ENCODE peak calls at places on chromosomes 2 and 18, in nine cellular contexts. G is bronchial epithelial cell, M is NCI-H1694, Y is NCI-H1048, L is T-helper 9 cell, U is amniotic stem cell, E is suprapubic skin, Z is cardiac fibroblast, N is sigmoid colon. X is an unnamed sample.

GRCh38 chr2:113233593-113234550 is 44.8 kb downstream of the PAX8 start:
- DNase-seq in G (peak), M (no peak), Y (no peak), L (no peak), U (no peak), E (no peak), Z (no peak), N (no peak), X (no peak)

GRCh38 chr2:18566145-18566544 is 5.7 kb upstream of the RDH14 start:
- DNase-seq in G (no peak), M (no peak), Y (no peak), L (no peak), U (no peak), E (no peak), Z (peak), N (no peak), X (no peak)

GRCh38 chr2:133975135-133975534 is 278.7 kb upstream of the MGAT5 start:
- DNase-seq in G (no peak), M (no peak), Y (no peak), L (no peak), U (no peak), E (no peak), Z (no peak), N (no peak), X (no peak)

GRCh38 chr2:95062247-95062646 is 36.7 kb downstream of the MAL start:
- DNase-seq in G (no peak), M (no peak), Y (no peak), L (no peak), U (no peak), E (no peak), Z (no peak), N (peak), X (no peak)

GRCh38 chr2:133026536-133027177 is 356.7 kb upstream of the LYPD1 start:
- DNase-seq in G (peak), M (no peak), Y (no peak), L (no peak), U (no peak), E (no peak), Z (no peak), N (no peak), X (no peak)

GRCh38 chr2:147879846-147880245 is 35.0 kb downstream of the ACVR2A start:
- DNase-seq in G (no peak), M (no peak), Y (no peak), L (no peak), U (no peak), E (no peak), Z (no peak), N (no peak), X (no peak)

GRCh38 chr2:88170472-88170892 is 336 bp downstream of the THNSL2 start:
- DNase-seq in G (no peak), M (no peak), Y (no peak), L (no peak), U (no peak), E (no peak), Z (no peak), N (peak), X (no peak)

GRCh38 chr2:232335859-232336215 is 42.7 kb upstream of the ALPP start:
- DNase-seq in G (no peak), M (no peak), Y (no peak), L (no peak), U (no peak), E (no peak), Z (no peak), N (peak), X (no peak)

GRCh38 chr2:119119076-119119710 is 39.4 kb downstream of the C1QL2 start:
- DNase-seq in G (no peak), M (no peak), Y (no peak), L (no peak), U (no peak), E (no peak), Z (no peak), N (no peak), X (no peak)

GRCh38 chr2:183126635-183127034 is 2.4 kb downstream of the NUP35 start:
- DNase-seq in G (no peak), M (no peak), Y (no peak), L (no peak), U (no peak), E (no peak), Z (no peak), N (no peak), X (no peak)

GRCh38 chr2:240796543-240797499 is 23.2 kb downstream of the KIF1A start:
- DNase-seq in G (no peak), M (no peak), Y (no peak), L (no peak), U (no peak), E (no peak), Z (no peak), N (peak), X (no peak)

GRCh38 chr2:135570884-135571283 is 39.6 kb downstream of the R3HDM1 start:
- DNase-seq in G (no peak), M (no peak), Y (no peak), L (no peak), U (no peak), E (no peak), Z (no peak), N (no peak), X (no peak)

GRCh38 chr2:16613475-16613874 is 52.2 kb downstream of the CYRIA start:
- DNase-seq in G (peak), M (no peak), Y (no peak), L (no peak), U (no peak), E (no peak), Z (peak), N (no peak), X (no peak)

GRCh38 chr2:71938108-71938507 is 209.6 kb downstream of the CYP26B1 start:
- DNase-seq in G (no peak), M (no peak), Y (no peak), L (no peak), U (no peak), E (no peak), Z (no peak), N (no peak), X (no peak)

GRCh38 chr2:241892299-241893137 is 23.0 kb downstream of the RTP5 start:
- DNase-seq in G (no peak), M (no peak), Y (no peak), L (no peak), U (no peak), E (peak), Z (no peak), N (peak), X (no peak)

GRCh38 chr2:240459401-240460242 is 24.2 kb downstream of the GPC1 start:
- DNase-seq in G (no peak), M (no peak), Y (no peak), L (no peak), U (no peak), E (peak), Z (no peak), N (peak), X (no peak)

GRCh38 chr2:29281585-29281984 is 166.4 kb downstream of the CLIP4 start:
- DNase-seq in G (peak), M (no peak), Y (peak), L (no peak), U (no peak), E (no peak), Z (peak), N (peak), X (no peak)

GRCh38 chr2:120604767-120605166 is 130.9 kb upstream of the GLI2 start:
- DNase-seq in G (no peak), M (no peak), Y (no peak), L (no peak), U (no peak), E (no peak), Z (no peak), N (no peak), X (no peak)

GRCh38 chr2:125086313-125087184 is 1061.5 kb downstream of the CNTNAP5 start:
- DNase-seq in G (no peak), M (no peak), Y (no peak), L (no peak), U (no peak), E (no peak), Z (no peak), N (no peak), X (no peak)

GRCh38 chr2:160252278-160252887 is 52.3 kb upstream of the ITGB6 start:
- DNase-seq in G (peak), M (no peak), Y (peak), L (no peak), U (no peak), E (no peak), Z (peak), N (no peak), X (no peak)

GRCh38 chr2:237689569-237690131 is 62.3 kb downstream of the LRRFIP1 start:
- DNase-seq in G (peak), M (no peak), Y (no peak), L (no peak), U (no peak), E (peak), Z (no peak), N (peak), X (no peak)

GRCh38 chr18:79343567-79344207 is 52.0 kb upstream of the NFATC1 start:
- DNase-seq in G (peak), M (no peak), Y (no peak), L (no peak), U (no peak), E (no peak), Z (no peak), N (no peak), X (no peak)

GRCh38 chr2:178796079-178796677 is 11.0 kb downstream of the TTN start:
- DNase-seq in G (peak), M (peak), Y (peak), L (no peak), U (peak), E (no peak), Z (peak), N (no peak), X (no peak)

GRCh38 chr2:46502291-46502690 is 22.9 kb downstream of the TMEM247 start:
- DNase-seq in G (no peak), M (no peak), Y (no peak), L (no peak), U (no peak), E (no peak), Z (no peak), N (no peak), X (no peak)

GRCh38 chr2:221103930-221104329 is 468.2 kb downstream of the EPHA4 start:
- DNase-seq in G (no peak), M (no peak), Y (no peak), L (no peak), U (no peak), E (no peak), Z (peak), N (no peak), X (no peak)

GRCh38 chr2:2107140-2107539 is 223.9 kb downstream of the MYT1L start:
- DNase-seq in G (no peak), M (peak), Y (no peak), L (no peak), U (no peak), E (no peak), Z (no peak), N (no peak), X (no peak)

GRCh38 chr2:112712903-112713584 is 7.8 kb upstream of the NT5DC4 start:
- DNase-seq in G (peak), M (no peak), Y (no peak), L (no peak), U (no peak), E (no peak), Z (peak), N (no peak), X (no peak)

GRCh38 chr2:6077585-6077984 is 385.4 kb downstream of the SOX11 start:
- DNase-seq in G (no peak), M (no peak), Y (peak), L (no peak), U (no peak), E (no peak), Z (no peak), N (no peak), X (no peak)

GRCh38 chr2:241108271-241109209 is 6.5 kb upstream of the MTERF4 start:
- DNase-seq in G (no peak), M (no peak), Y (no peak), L (no peak), U (no peak), E (no peak), Z (no peak), N (peak), X (no peak)

GRCh38 chr2:84247532-84247931 is 211.5 kb downstream of the SUCLG1 start:
- DNase-seq in G (peak), M (no peak), Y (peak), L (no peak), U (no peak), E (no peak), Z (no peak), N (no peak), X (no peak)

GRCh38 chr2:33476100-33476792 is at the start of gene RASGRP3:
- DNase-seq in G (peak), M (no peak), Y (no peak), L (peak), U (peak), E (peak), Z (peak), N (peak), X (peak)

GRCh38 chr2:199596549-199596948 is 138.8 kb upstream of the SATB2 start:
- DNase-seq in G (peak), M (peak), Y (no peak), L (no peak), U (no peak), E (no peak), Z (peak), N (no peak), X (no peak)

GRCh38 chr2:99183025-99183424 is 2.0 kb downstream of the MRPL30 start:
- DNase-seq in G (peak), M (no peak), Y (no peak), L (no peak), U (no peak), E (no peak), Z (no peak), N (no peak), X (no peak)